ENCODE peak calls at places on chromosomes 16 and 17, in six cellular contexts. One of them, this sample, is unnamed.

GRCh38 chr17:70621593-70621992 is 452.3 kb downstream of the KCNJ2 start:
- DNase-seq in ovary: no peak
- DNase-seq in stomach: no peak
- DNase-seq in endodermal cell: no peak
- DNase-seq in AG10803: peak
- DNase-seq in dorsolateral prefrontal cortex: peak
- DNase-seq in this sample: no peak

GRCh38 chr16:74201561-74201960 is 95.1 kb upstream of the PSMD7 start:
- DNase-seq in ovary: no peak
- DNase-seq in stomach: no peak
- DNase-seq in endodermal cell: no peak
- DNase-seq in AG10803: no peak
- DNase-seq in dorsolateral prefrontal cortex: no peak
- DNase-seq in this sample: no peak

GRCh38 chr17:82391496-82392066 is 20.0 kb downstream of the UTS2R start:
- DNase-seq in ovary: no peak
- DNase-seq in stomach: no peak
- DNase-seq in endodermal cell: no peak
- DNase-seq in AG10803: no peak
- DNase-seq in dorsolateral prefrontal cortex: no peak
- DNase-seq in this sample: no peak

GRCh38 chr16:14309906-14310305 is 238.8 kb downstream of the MRTFB start:
- DNase-seq in ovary: no peak
- DNase-seq in stomach: no peak
- DNase-seq in endodermal cell: peak
- DNase-seq in AG10803: peak
- DNase-seq in dorsolateral prefrontal cortex: no peak
- DNase-seq in this sample: peak

GRCh38 chr16:80023865-80024264 is 423.3 kb upstream of the MAF start:
- DNase-seq in ovary: no peak
- DNase-seq in stomach: no peak
- DNase-seq in endodermal cell: no peak
- DNase-seq in AG10803: peak
- DNase-seq in dorsolateral prefrontal cortex: no peak
- DNase-seq in this sample: peak

GRCh38 chr17:11308550-11308949 is 67.5 kb downstream of the SHISA6 start:
- DNase-seq in ovary: no peak
- DNase-seq in stomach: no peak
- DNase-seq in endodermal cell: peak
- DNase-seq in AG10803: no peak
- DNase-seq in dorsolateral prefrontal cortex: no peak
- DNase-seq in this sample: no peak

GRCh38 chr16:69691980-69692911 is 34.1 kb downstream of the NQO1 start:
- DNase-seq in ovary: no peak
- DNase-seq in stomach: no peak
- DNase-seq in endodermal cell: no peak
- DNase-seq in AG10803: peak
- DNase-seq in dorsolateral prefrontal cortex: no peak
- DNase-seq in this sample: peak

GRCh38 chr17:19705771-19706770 is 10.3 kb downstream of the SLC47A2 start:
- DNase-seq in ovary: no peak
- DNase-seq in stomach: no peak
- DNase-seq in endodermal cell: peak
- DNase-seq in AG10803: no peak
- DNase-seq in dorsolateral prefrontal cortex: no peak
- DNase-seq in this sample: peak

GRCh38 chr17:48841395-48841831 is 10.6 kb downstream of the CALCOCO2 start:
- DNase-seq in ovary: peak
- DNase-seq in stomach: no peak
- DNase-seq in endodermal cell: no peak
- DNase-seq in AG10803: peak
- DNase-seq in dorsolateral prefrontal cortex: no peak
- DNase-seq in this sample: no peak

GRCh38 chr17:17141860-17142552 is 64.1 kb downstream of the PLD6 start:
- DNase-seq in ovary: peak
- DNase-seq in stomach: no peak
- DNase-seq in endodermal cell: peak
- DNase-seq in AG10803: peak
- DNase-seq in dorsolateral prefrontal cortex: peak
- DNase-seq in this sample: peak

GRCh38 chr17:56678249-56679144 is 85.0 kb downstream of the NOG start:
- DNase-seq in ovary: no peak
- DNase-seq in stomach: no peak
- DNase-seq in endodermal cell: peak
- DNase-seq in AG10803: no peak
- DNase-seq in dorsolateral prefrontal cortex: no peak
- DNase-seq in this sample: no peak

GRCh38 chr16:68732068-68732680 is 4.9 kb upstream of the CDH1 start:
- DNase-seq in ovary: peak
- DNase-seq in stomach: peak
- DNase-seq in endodermal cell: peak
- DNase-seq in AG10803: no peak
- DNase-seq in dorsolateral prefrontal cortex: no peak
- DNase-seq in this sample: peak

GRCh38 chr17:6052926-6053325 is 17.3 kb upstream of the WSCD1 start:
- DNase-seq in ovary: no peak
- DNase-seq in stomach: no peak
- DNase-seq in endodermal cell: no peak
- DNase-seq in AG10803: no peak
- DNase-seq in dorsolateral prefrontal cortex: no peak
- DNase-seq in this sample: peak

GRCh38 chr16:77414752-77415231 is 20.0 kb downstream of the ADAMTS18 start:
- DNase-seq in ovary: no peak
- DNase-seq in stomach: no peak
- DNase-seq in endodermal cell: no peak
- DNase-seq in AG10803: no peak
- DNase-seq in dorsolateral prefrontal cortex: no peak
- DNase-seq in this sample: no peak

GRCh38 chr17:32350662-32351418 is 883 bp downstream of the ZNF207 start:
- DNase-seq in ovary: no peak
- DNase-seq in stomach: peak
- DNase-seq in endodermal cell: no peak
- DNase-seq in AG10803: peak
- DNase-seq in dorsolateral prefrontal cortex: no peak
- DNase-seq in this sample: no peak

GRCh38 chr17:79870540-79870939 is 31.3 kb upstream of the CBX4 start:
- DNase-seq in ovary: no peak
- DNase-seq in stomach: no peak
- DNase-seq in endodermal cell: no peak
- DNase-seq in AG10803: no peak
- DNase-seq in dorsolateral prefrontal cortex: no peak
- DNase-seq in this sample: peak

GRCh38 chr16:695355-696089 is 5.3 kb upstream of the WDR24 start:
- DNase-seq in ovary: no peak
- DNase-seq in stomach: peak
- DNase-seq in endodermal cell: peak
- DNase-seq in AG10803: no peak
- DNase-seq in dorsolateral prefrontal cortex: peak
- DNase-seq in this sample: peak

GRCh38 chr16:85722066-85722465 is 28.8 kb downstream of the C16orf74 start:
- DNase-seq in ovary: no peak
- DNase-seq in stomach: no peak
- DNase-seq in endodermal cell: no peak
- DNase-seq in AG10803: no peak
- DNase-seq in dorsolateral prefrontal cortex: no peak
- DNase-seq in this sample: peak

GRCh38 chr17:33233855-33234228 is 59.3 kb downstream of the ASIC2 start:
- DNase-seq in ovary: peak
- DNase-seq in stomach: no peak
- DNase-seq in endodermal cell: no peak
- DNase-seq in AG10803: peak
- DNase-seq in dorsolateral prefrontal cortex: no peak
- DNase-seq in this sample: no peak

GRCh38 chr17:3773511-3773910 is 27.5 kb downstream of the ITGAE start:
- DNase-seq in ovary: no peak
- DNase-seq in stomach: no peak
- DNase-seq in endodermal cell: no peak
- DNase-seq in AG10803: peak
- DNase-seq in dorsolateral prefrontal cortex: no peak
- DNase-seq in this sample: peak

GRCh38 chr16:569445-570254 is at the start of gene PIGQ:
- DNase-seq in ovary: peak
- DNase-seq in stomach: peak
- DNase-seq in endodermal cell: peak
- DNase-seq in AG10803: peak
- DNase-seq in dorsolateral prefrontal cortex: peak
- DNase-seq in this sample: peak

DNA sequence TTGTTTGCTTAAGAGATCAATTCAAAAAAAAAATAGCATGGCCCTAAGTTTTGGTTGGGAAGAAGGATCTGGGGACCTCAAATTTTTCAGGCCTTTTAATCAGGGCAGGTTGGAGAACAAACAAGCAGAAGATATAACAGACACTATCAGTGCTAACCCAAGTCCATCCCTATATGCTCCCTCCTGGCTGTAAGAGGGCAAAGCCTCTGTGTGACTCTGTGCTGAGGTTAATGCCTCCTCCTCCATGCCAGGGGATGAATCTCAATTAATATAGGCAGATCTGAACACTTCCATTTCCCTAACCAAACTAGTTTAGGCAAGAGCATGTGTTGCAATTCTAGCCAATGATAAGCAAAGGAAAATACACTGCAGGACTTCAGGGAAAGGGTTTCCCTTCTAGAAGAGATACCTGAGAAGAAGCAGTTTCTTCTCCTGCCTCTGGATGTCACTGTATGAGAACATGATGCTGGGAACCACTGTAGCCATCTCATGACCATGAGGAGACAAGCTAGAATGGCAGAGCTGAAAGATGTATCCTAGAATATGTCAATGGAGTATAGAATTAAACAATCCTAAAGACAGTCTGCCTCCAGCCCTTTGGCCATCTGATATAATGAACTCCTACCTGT is 76.0 kb downstream of the CHD9NB start:
- DNase-seq in ovary: no peak
- DNase-seq in stomach: no peak
- DNase-seq in endodermal cell: peak
- DNase-seq in AG10803: peak
- DNase-seq in dorsolateral prefrontal cortex: no peak
- DNase-seq in this sample: peak
- TF ChIP-seq CTCF in ovary: no peak
- TF ChIP-seq CTCF in stomach: no peak
- TF ChIP-seq CTCF in endodermal cell: peak
- TF ChIP-seq CTCF in AG10803: peak
- TF ChIP-seq CTCF in dorsolateral prefrontal cortex: no peak
- TF ChIP-seq CTCF in this sample: peak

GRCh38 chr17:43482103-43483012 is 1.4 kb upstream of the DHX8 start:
- DNase-seq in ovary: no peak
- DNase-seq in stomach: no peak
- DNase-seq in endodermal cell: peak
- DNase-seq in AG10803: no peak
- DNase-seq in dorsolateral prefrontal cortex: no peak
- DNase-seq in this sample: peak

GRCh38 chr17:43477832-43478634 is 5.7 kb upstream of the DHX8 start:
- DNase-seq in ovary: no peak
- DNase-seq in stomach: no peak
- DNase-seq in endodermal cell: peak
- DNase-seq in AG10803: peak
- DNase-seq in dorsolateral prefrontal cortex: no peak
- DNase-seq in this sample: peak

GRCh38 chr17:43479948-43480347 is 3.8 kb upstream of the DHX8 start:
- DNase-seq in ovary: no peak
- DNase-seq in stomach: no peak
- DNase-seq in endodermal cell: no peak
- DNase-seq in AG10803: no peak
- DNase-seq in dorsolateral prefrontal cortex: no peak
- DNase-seq in this sample: no peak

DNA sequence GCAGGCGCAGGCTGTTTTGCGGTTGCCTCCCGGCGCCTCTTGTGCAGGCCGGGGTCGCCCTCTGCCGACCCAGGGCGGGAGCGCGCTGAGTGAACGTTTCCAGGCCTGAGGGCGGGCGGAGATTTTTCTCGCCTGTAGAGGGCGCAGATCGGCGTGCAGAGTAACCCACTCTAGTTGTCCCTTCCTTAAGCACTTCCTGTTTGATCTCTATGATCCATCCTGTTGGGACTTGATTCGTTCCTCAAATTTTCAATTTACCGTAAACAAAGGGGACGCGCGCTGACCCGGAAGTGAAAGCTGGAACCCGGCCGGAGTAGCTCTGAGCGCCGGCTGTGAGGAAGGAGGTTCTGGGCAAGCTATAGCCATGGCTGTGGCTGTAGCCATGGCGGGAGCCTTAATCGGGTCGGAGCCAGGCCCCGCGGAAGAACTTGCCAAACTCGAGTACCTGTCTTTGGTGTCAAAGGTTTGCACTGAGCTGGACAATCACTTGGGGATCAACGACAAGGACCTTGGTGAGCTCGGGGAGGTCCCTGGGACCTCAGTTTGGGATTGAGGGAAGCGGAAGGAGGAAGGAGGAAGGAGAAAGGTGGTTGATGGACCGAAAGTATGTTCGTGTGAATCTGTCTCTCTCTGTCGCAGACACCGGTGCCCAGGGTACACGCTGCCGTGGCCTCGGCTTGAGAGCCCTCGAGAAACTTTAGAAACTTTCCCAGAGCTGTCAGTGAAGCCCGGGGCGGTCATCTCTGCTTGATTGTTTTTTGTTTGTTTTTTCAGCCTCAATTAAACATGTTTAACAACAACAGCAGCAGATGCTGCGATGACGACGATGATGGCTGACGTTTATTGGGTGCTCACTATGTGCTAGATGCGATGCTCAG is at the start of gene DHX8:
- DNase-seq in ovary: peak
- DNase-seq in stomach: peak
- DNase-seq in endodermal cell: peak
- DNase-seq in AG10803: peak
- DNase-seq in dorsolateral prefrontal cortex: peak
- DNase-seq in this sample: peak
- TF ChIP-seq CTCF in ovary: peak
- TF ChIP-seq CTCF in stomach: peak
- TF ChIP-seq CTCF in endodermal cell: peak
- TF ChIP-seq CTCF in AG10803: peak
- TF ChIP-seq CTCF in dorsolateral prefrontal cortex: peak
- TF ChIP-seq CTCF in this sample: peak

DNA sequence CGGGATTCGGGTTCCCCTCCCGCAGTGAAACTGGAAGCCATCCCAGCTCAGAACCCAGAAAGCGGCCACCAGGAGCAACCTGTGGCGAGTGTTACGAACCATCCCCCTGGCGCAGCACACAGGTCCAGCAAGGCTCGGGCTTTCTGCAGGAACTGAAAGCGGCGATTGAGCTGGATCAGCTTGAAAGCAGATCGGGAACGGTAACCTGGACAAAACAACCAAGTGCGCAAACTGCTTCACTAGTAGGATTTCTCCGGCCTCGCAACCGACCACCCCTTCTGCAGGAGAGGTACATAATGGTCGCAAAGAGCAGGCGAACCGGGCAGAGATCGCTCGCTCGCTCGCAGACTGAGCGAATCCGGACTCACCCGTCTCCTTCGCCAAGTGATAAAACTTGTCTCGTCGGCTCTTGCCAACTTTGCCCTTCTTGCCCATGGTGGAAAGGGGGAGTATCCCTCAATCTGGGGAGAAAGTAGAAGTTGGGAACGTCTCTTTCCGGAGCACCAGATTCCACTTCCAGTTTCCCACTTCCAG is 696 bp upstream of the PSMC5 start:
- DNase-seq in ovary: no peak
- DNase-seq in stomach: no peak
- DNase-seq in endodermal cell: peak
- DNase-seq in AG10803: peak
- DNase-seq in dorsolateral prefrontal cortex: no peak
- DNase-seq in this sample: peak
- TF ChIP-seq CTCF in ovary: no peak
- TF ChIP-seq CTCF in stomach: no peak
- TF ChIP-seq CTCF in endodermal cell: peak
- TF ChIP-seq CTCF in AG10803: peak
- TF ChIP-seq CTCF in dorsolateral prefrontal cortex: no peak
- TF ChIP-seq CTCF in this sample: no peak

GRCh38 chr16:57706717-57707116 is 12.1 kb downstream of the DRC7 start:
- DNase-seq in ovary: no peak
- DNase-seq in stomach: no peak
- DNase-seq in endodermal cell: no peak
- DNase-seq in AG10803: no peak
- DNase-seq in dorsolateral prefrontal cortex: no peak
- DNase-seq in this sample: no peak
- TF ChIP-seq CTCF in ovary: no peak
- TF ChIP-seq CTCF in stomach: no peak
- TF ChIP-seq CTCF in endodermal cell: no peak
- TF ChIP-seq CTCF in AG10803: no peak
- TF ChIP-seq CTCF in dorsolateral prefrontal cortex: no peak
- TF ChIP-seq CTCF in this sample: no peak